ENCODE peak calls at places on chromosomes 12 and 14, in seven cellular contexts. U is NCI-H2029; J is GM23338; L is SK-N-DZ; I is EH; G is stimulated activated CD4-positive, alpha-beta T cell treated with anti-CD3 and anti-CD28 coated beads, TNF-alpha, amount 100 ng/mL, for 4 hours; Y is T-helper 1 cell. O is an unnamed sample.

GRCh38 chr14:92471919-92472318 is 41.7 kb upstream of the RIN3 start:
- DNase-seq in U (no peak), J (peak), L (no peak), I (peak), G (no peak), Y (no peak), O (peak)

GRCh38 chr12:50733720-50734119 is 30.2 kb upstream of the ATF1 start:
- DNase-seq in U (no peak), J (no peak), L (no peak), I (no peak), G (no peak), Y (no peak), O (no peak)

GRCh38 chr14:44942436-44942835 is 19.3 kb downstream of the KLHL28 start:
- DNase-seq in U (no peak), J (no peak), L (no peak), I (no peak), G (no peak), Y (no peak), O (no peak)

GRCh38 chr12:39272934-39273770 is 169.8 kb downstream of the KIF21A start:
- DNase-seq in U (peak), J (peak), L (peak), I (peak), G (no peak), Y (no peak), O (peak)

GRCh38 chr12:132658149-132658905 is 28.8 kb downstream of the POLE start:
- DNase-seq in U (no peak), J (no peak), L (no peak), I (no peak), G (no peak), Y (no peak), O (no peak)

GRCh38 chr12:123363743-123364531 is 710 bp downstream of the SBNO1 start:
- DNase-seq in U (peak), J (peak), L (no peak), I (no peak), G (peak), Y (peak), O (peak)

GRCh38 chr12:95611676-95612309 is 60.5 kb upstream of the USP44 start:
- DNase-seq in U (peak), J (peak), L (no peak), I (no peak), G (no peak), Y (no peak), O (peak)

GRCh38 chr14:61586539-61587396 is 108.5 kb upstream of the HIF1A start:
- DNase-seq in U (no peak), J (no peak), L (no peak), I (peak), G (no peak), Y (no peak), O (peak)

GRCh38 chr14:99408286-99408970 is 72.2 kb downstream of the SETD3 start:
- DNase-seq in U (no peak), J (peak), L (no peak), I (no peak), G (no peak), Y (no peak), O (no peak)

GRCh38 chr14:102525213-102526143 is 15.9 kb upstream of the ANKRD9 start:
- DNase-seq in U (no peak), J (no peak), L (no peak), I (peak), G (no peak), Y (no peak), O (peak)

GRCh38 chr14:90522585-90523191 is 125.9 kb downstream of the CALM1 start:
- DNase-seq in U (peak), J (no peak), L (peak), I (peak), G (no peak), Y (no peak), O (peak)

GRCh38 chr14:58540693-58541092 is 97.1 kb upstream of the DACT1 start:
- DNase-seq in U (no peak), J (no peak), L (no peak), I (peak), G (no peak), Y (no peak), O (no peak)